ENCODE peak calls at places on chromosomes 2 and 18, in nine cellular contexts. X, O, N, Q, R, D, Y, P and G are unnamed samples.

GRCh38 chr2:43129676-43130547 is 96.5 kb downstream of the ZFP36L2 start:
- DNase-seq in X (no peak), O (no peak), N (no peak), Q (no peak), R (no peak), D (peak), Y (no peak), P (peak), G (no peak)

GRCh38 chr2:129191530-129191929 is 787.9 kb upstream of the RAB6C start:
- DNase-seq in X (no peak), O (no peak), N (no peak), Q (peak), R (peak), D (no peak), Y (no peak), P (no peak), G (no peak)

GRCh38 chr18:30514059-30514458 is 528.5 kb downstream of the DSC3 start:
- DNase-seq in X (no peak), O (no peak), N (no peak), Q (no peak), R (no peak), D (no peak), Y (no peak), P (no peak), G (no peak)

GRCh38 chr2:21438949-21439348 is 315.2 kb downstream of the TDRD15 start:
- DNase-seq in X (no peak), O (no peak), N (no peak), Q (no peak), R (no peak), D (no peak), Y (no peak), P (no peak), G (no peak)

GRCh38 chr18:37721544-37722302 is 156.1 kb upstream of the CELF4 start:
- DNase-seq in X (no peak), O (no peak), N (no peak), Q (no peak), R (no peak), D (no peak), Y (no peak), P (no peak), G (no peak)

GRCh38 chr2:68357608-68358337 is 7.3 kb upstream of the PLEK start:
- DNase-seq in X (no peak), O (no peak), N (peak), Q (peak), R (peak), D (peak), Y (peak), P (no peak), G (no peak)

GRCh38 chr2:26245810-26246209 is 1.1 kb downstream of the HADHB start:
- DNase-seq in X (no peak), O (no peak), N (no peak), Q (peak), R (no peak), D (no peak), Y (no peak), P (no peak), G (no peak)

GRCh38 chr2:48036312-48036711 is 130.0 kb upstream of the FBXO11 start:
- DNase-seq in X (no peak), O (no peak), N (no peak), Q (no peak), R (no peak), D (no peak), Y (no peak), P (no peak), G (no peak)

GRCh38 chr2:161423351-161424178 is 7.5 kb downstream of the TBR1 start:
- DNase-seq in X (no peak), O (no peak), N (no peak), Q (no peak), R (peak), D (no peak), Y (no peak), P (no peak), G (no peak)

GRCh38 chr2:120920438-120920814 is 184.8 kb downstream of the GLI2 start:
- DNase-seq in X (no peak), O (no peak), N (no peak), Q (no peak), R (no peak), D (no peak), Y (no peak), P (no peak), G (no peak)

GRCh38 chr18:75531851-75532241 is 104.3 kb upstream of the SMIM21 start:
- DNase-seq in X (no peak), O (no peak), N (no peak), Q (no peak), R (peak), D (no peak), Y (no peak), P (no peak), G (no peak)

GRCh38 chr18:29711931-29712330 is 1330.6 kb downstream of the DSC3 start:
- DNase-seq in X (no peak), O (no peak), N (no peak), Q (no peak), R (peak), D (no peak), Y (no peak), P (no peak), G (no peak)

GRCh38 chr2:60531638-60532216 is 21.7 kb downstream of the BCL11A start:
- DNase-seq in X (no peak), O (no peak), N (no peak), Q (no peak), R (peak), D (no peak), Y (no peak), P (no peak), G (no peak)

GRCh38 chr18:79259218-79259617 is 136.5 kb upstream of the NFATC1 start:
- DNase-seq in X (no peak), O (no peak), N (peak), Q (no peak), R (no peak), D (no peak), Y (no peak), P (no peak), G (no peak)

GRCh38 chr2:177998996-177999395 is 73.6 kb downstream of the PDE11A start:
- DNase-seq in X (no peak), O (no peak), N (no peak), Q (no peak), R (no peak), D (no peak), Y (no peak), P (no peak), G (no peak)

GRCh38 chr18:33022370-33022769 is 249.5 kb upstream of the KLHL14 start:
- DNase-seq in X (no peak), O (no peak), N (no peak), Q (no peak), R (peak), D (no peak), Y (no peak), P (no peak), G (no peak)

GRCh38 chr2:1432726-1433125 is 19.5 kb downstream of the TPO start:
- DNase-seq in X (no peak), O (no peak), N (no peak), Q (no peak), R (no peak), D (no peak), Y (no peak), P (no peak), G (no peak)

GRCh38 chr18:51127664-51128063 is 69.8 kb downstream of the MEX3C start:
- DNase-seq in X (no peak), O (no peak), N (no peak), Q (no peak), R (no peak), D (no peak), Y (no peak), P (no peak), G (no peak)

GRCh38 chr18:21053127-21053526 is 58.5 kb downstream of the ROCK1 start:
- DNase-seq in X (no peak), O (no peak), N (no peak), Q (peak), R (no peak), D (no peak), Y (no peak), P (no peak), G (no peak)

GRCh38 chr18:23890589-23890988 is 124.0 kb upstream of the TTC39C start:
- DNase-seq in X (no peak), O (no peak), N (no peak), Q (no peak), R (no peak), D (no peak), Y (no peak), P (no peak), G (no peak)

GRCh38 chr2:88059979-88060906 is 4.7 kb upstream of the KRCC1 start:
- DNase-seq in X (no peak), O (no peak), N (peak), Q (peak), R (peak), D (peak), Y (no peak), P (no peak), G (no peak)

GRCh38 chr2:53108246-53108645 is 659.4 kb upstream of the CHAC2 start:
- DNase-seq in X (no peak), O (no peak), N (no peak), Q (no peak), R (no peak), D (no peak), Y (no peak), P (no peak), G (no peak)

GRCh38 chr2:201205516-201205850 is 22.5 kb downstream of the CASP10 start:
- DNase-seq in X (no peak), O (no peak), N (no peak), Q (no peak), R (no peak), D (no peak), Y (no peak), P (no peak), G (no peak)

GRCh38 chr18:48949606-48950535 is 894 bp downstream of the SMAD7 start:
- DNase-seq in X (no peak), O (no peak), N (peak), Q (peak), R (peak), D (peak), Y (no peak), P (peak), G (no peak)

GRCh38 chr2:11473604-11474440 is 7.9 kb upstream of the E2F6 start:
- DNase-seq in X (no peak), O (no peak), N (no peak), Q (no peak), R (no peak), D (no peak), Y (no peak), P (no peak), G (no peak)

GRCh38 chr2:181152221-181152620 is 171.8 kb downstream of the UBE2E3 start:
- DNase-seq in X (no peak), O (no peak), N (no peak), Q (no peak), R (no peak), D (no peak), Y (no peak), P (no peak), G (no peak)

GRCh38 chr18:51273435-51273834 is 76.0 kb upstream of the MEX3C start:
- DNase-seq in X (no peak), O (no peak), N (no peak), Q (no peak), R (no peak), D (no peak), Y (no peak), P (no peak), G (no peak)

GRCh38 chr18:58996131-58996632 is 131.5 kb downstream of the ZNF532 start:
- DNase-seq in X (no peak), O (no peak), N (no peak), Q (no peak), R (no peak), D (no peak), Y (peak), P (no peak), G (no peak)

GRCh38 chr2:153519260-153519875 is 40.8 kb upstream of the RPRM start:
- DNase-seq in X (no peak), O (no peak), N (peak), Q (peak), R (peak), D (no peak), Y (peak), P (no peak), G (no peak)

GRCh38 chr18:31722369-31722957 is 38.1 kb upstream of the B4GALT6 start:
- DNase-seq in X (peak), O (peak), N (peak), Q (peak), R (peak), D (peak), Y (peak), P (peak), G (no peak)

GRCh38 chr18:32867330-32867729 is 94.5 kb upstream of the KLHL14 start:
- DNase-seq in X (no peak), O (no peak), N (no peak), Q (no peak), R (no peak), D (no peak), Y (no peak), P (no peak), G (no peak)

DNA sequence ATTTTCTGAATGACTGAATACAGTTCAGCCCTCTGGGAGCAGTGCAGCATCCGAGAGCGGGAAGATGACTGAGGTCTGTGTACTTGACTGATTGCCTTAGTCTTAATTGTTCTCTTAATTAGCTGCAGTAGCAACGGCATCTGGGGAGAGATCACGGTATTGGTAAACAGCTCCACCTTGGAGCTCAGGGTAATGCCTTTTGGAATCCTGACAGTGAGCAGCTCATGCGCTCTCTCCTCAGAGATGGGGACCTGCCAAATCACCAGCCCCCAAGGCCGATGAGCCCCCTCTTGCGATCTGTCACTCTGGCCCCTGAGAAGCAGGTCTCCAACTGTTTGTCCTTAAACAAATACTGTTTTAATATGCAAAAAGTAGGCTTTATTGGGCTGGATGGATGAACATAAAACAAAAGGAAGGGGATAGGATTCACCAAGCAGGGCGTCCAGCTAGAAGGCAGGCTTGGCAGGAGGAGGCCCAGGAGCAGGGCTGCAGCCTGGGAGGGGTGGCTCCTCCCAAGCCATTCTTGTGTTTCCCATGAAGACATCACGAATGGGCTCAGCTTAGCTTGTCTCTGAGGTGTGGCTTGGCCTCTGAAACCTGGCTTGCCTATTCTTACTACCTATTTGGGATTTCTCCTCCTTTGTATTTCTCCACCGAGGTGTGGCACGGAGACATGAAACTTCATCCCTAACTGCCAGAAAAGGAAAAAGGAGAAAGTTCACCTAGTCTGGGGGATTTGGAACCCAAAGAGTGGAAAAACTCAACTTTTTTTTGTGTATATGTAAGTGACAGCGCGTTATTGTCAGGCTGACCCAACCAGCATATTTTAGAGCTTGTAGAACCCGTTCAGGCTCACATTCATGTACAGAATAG is 481.8 kb upstream of the SPRED2 start:
- DNase-seq in X (no peak), O (no peak), N (no peak), Q (no peak), R (peak), D (no peak), Y (no peak), P (no peak), G (no peak)
- TF ChIP-seq CTCF in X (no peak), O (no peak), N (no peak), Q (no peak), R (no peak), D (no peak), Y (no peak), P (no peak), G (no peak)

GRCh38 chr2:16137080-16137755 is 196.9 kb downstream of the MYCN start:
- DNase-seq in X (no peak), O (no peak), N (no peak), Q (no peak), R (no peak), D (no peak), Y (no peak), P (no peak), G (no peak)
- H3K4me3 ChIP-seq in X (no peak), O (no peak), N (no peak), Q (no peak), R (no peak), D (no peak), Y (no peak), P (no peak), G (no peak)

DNA sequence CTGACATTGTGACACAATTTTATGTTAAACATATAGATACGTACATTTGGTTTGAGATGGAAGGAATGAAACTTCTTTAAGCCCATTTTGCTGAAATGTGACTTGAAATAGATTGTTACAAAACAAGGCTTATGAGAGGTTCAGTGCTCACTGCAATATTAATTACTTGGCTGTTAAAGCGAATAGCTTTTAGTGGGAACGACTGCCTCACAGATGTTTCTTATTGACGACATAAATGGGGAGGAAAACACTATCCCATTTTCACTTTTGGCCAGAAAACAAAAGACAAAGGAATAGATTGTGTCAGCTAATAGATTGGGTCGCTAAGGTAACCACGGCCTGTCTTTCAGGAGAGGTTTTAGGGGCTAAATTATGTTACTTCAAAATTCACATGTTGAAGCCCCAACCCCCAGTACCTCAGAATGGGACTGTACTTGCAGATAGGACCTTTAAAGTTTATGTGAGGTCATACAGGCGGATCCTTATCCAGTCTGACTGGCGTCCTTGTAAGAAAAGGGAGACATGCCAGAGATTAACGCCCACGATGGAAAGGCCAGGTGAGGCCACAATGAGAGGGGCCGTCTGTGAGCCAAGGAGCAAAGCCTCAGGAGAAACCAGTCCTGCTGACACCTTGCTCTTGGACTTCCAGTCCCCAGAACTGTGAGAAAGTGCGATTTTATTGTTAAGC is 10.8 kb downstream of the INPP1 start:
- DNase-seq in X (no peak), O (no peak), N (peak), Q (peak), R (no peak), D (no peak), Y (peak), P (no peak), G (no peak)
- H3K27ac ChIP-seq in X (peak), O (no peak), N (peak), Q (peak), R (no peak), D (peak), Y (no peak), P (peak), G (peak)

GRCh38 chr2:224449212-224450147 is 47.6 kb upstream of the FAM124B start:
- DNase-seq in X (no peak), O (no peak), N (no peak), Q (peak), R (peak), D (no peak), Y (no peak), P (no peak), G (no peak)
- TF ChIP-seq CTCF in X (peak), O (peak), N (peak), Q (peak), R (peak), D (peak), Y (peak), P (peak), G (peak)